ENCODE peak calls at places on chromosome 10, in four cellular contexts. A is OCI-LY7, G is mesenchymal stem cell, I is HFF-Myc. D is an unnamed sample.

GRCh38 chr10:21334891-21335696 is 190.4 kb downstream of the SKIDA1 start:
- DNase-seq in A (no peak), G (peak), I (peak), D (peak)

GRCh38 chr10:70430489-70431445 is 10.7 kb downstream of the NODAL start:
- DNase-seq in A (no peak), G (peak), I (no peak), D (peak)

GRCh38 chr10:133336131-133337078 is at the start of gene CALY:
- DNase-seq in A (no peak), G (no peak), I (no peak), D (peak)

GRCh38 chr10:31773749-31774148 is 154.9 kb downstream of the ARHGAP12 start:
- DNase-seq in I (no peak), G (no peak), A (no peak), D (no peak)

GRCh38 chr10:20622522-20623270 is 274.4 kb downstream of the NEBL start:
- DNase-seq in A (no peak), G (peak), I (no peak), D (peak)

GRCh38 chr10:35784751-35785150 is 142.7 kb upstream of the FZD8 start:
- DNase-seq in A (no peak), G (no peak), I (no peak), D (no peak)

GRCh38 chr10:34254596-34254995 is 560.5 kb downstream of the PARD3 start:
- DNase-seq in G (peak), A (no peak), I (no peak), D (no peak)

GRCh38 chr10:124059552-124059951 is 33.8 kb downstream of the CHST15 start:
- DNase-seq in G (no peak), A (no peak), I (no peak), D (no peak)

GRCh38 chr10:30459283-30459682 is 25.3 kb downstream of the MAP3K8 start:
- DNase-seq in A (no peak), G (no peak), I (no peak), D (peak)

GRCh38 chr10:48938281-48938680 is 1.4 kb downstream of the LRRC18 start:
- DNase-seq in A (no peak), G (no peak), I (no peak), D (no peak)

GRCh38 chr10:59002011-59002410 is 174.4 kb upstream of the PHYHIPL start:
- DNase-seq in A (no peak), I (no peak), G (no peak), D (peak)

GRCh38 chr10:88254091-88254490 is 329.0 kb downstream of the RNLS start:
- DNase-seq in G (peak), I (peak), A (no peak), D (no peak)

GRCh38 chr10:97854735-97855134 is 5.1 kb downstream of the GOLGA7B start:
- DNase-seq in G (no peak), I (no peak), A (no peak), D (no peak)

GRCh38 chr10:113754125-113754524 is 2.6 kb downstream of the PLEKHS1 start:
- DNase-seq in I (no peak), A (no peak), G (no peak), D (no peak)

GRCh38 chr10:70750156-70750703 is 34.9 kb downstream of the TBATA start:
- DNase-seq in A (no peak), G (no peak), I (no peak), D (no peak)

GRCh38 chr10:24457661-24458318 is 248.9 kb downstream of the KIAA1217 start:
- DNase-seq in G (peak), A (no peak), I (no peak), D (peak)

GRCh38 chr10:3398825-3399646 is 226.5 kb upstream of the PITRM1 start:
- DNase-seq in I (peak), A (no peak), G (no peak), D (no peak)

GRCh38 chr10:85642421-85643170 is 724.0 kb downstream of the GRID1 start:
- DNase-seq in G (peak), I (no peak), A (no peak), D (peak)

DNA sequence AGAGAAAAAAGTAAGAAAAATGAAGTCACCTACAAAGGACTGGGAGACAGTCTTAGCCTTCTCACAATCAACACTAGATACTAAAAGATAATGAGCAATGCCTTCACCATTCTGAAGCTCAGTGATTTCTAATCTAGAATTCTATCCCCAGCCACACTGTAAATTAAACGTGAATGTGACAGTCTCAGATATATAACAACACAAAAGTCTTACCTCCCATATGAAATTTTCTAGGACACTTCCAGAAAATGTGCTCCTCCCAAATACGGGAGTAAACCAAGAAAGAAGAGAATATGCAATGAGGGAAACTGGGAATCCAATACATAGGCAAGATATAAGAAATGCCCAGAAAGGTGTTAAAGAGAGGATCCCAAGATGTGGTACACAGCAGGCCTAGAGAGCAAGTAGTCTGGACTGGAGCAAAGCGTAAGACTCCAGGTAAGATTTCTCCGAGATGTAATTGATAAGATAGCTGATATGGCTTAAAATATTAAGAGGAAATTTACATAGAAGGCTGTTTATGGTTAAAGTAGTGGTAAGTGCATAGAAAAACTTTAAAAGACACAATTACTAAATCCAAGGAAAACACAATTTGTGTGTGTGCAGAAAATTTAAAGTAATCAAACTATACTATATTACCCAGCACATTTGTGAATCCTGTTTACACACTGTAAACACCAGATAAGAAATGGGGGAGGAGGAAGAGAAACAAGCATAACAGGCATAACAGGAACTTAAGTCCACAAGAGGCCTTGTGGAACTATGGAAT is 44.1 kb downstream of the SGMS1 start:
- DNase-seq in G (no peak), A (no peak), I (no peak), D (peak)
- H3K4me3 ChIP-seq in G (no peak), A (no peak), I (no peak), D (no peak)

GRCh38 chr10:44704616-44705015 is 206.5 kb upstream of the TMEM72 start:
- DNase-seq in G (no peak), I (no peak), A (no peak), D (no peak)

GRCh38 chr10:44706745-44707144 is 204.4 kb upstream of the TMEM72 start:
- DNase-seq in A (no peak), G (peak), I (peak), D (no peak)

GRCh38 chr10:44702531-44702930 is 208.6 kb upstream of the TMEM72 start:
- DNase-seq in I (no peak), G (no peak), A (no peak), D (no peak)

DNA sequence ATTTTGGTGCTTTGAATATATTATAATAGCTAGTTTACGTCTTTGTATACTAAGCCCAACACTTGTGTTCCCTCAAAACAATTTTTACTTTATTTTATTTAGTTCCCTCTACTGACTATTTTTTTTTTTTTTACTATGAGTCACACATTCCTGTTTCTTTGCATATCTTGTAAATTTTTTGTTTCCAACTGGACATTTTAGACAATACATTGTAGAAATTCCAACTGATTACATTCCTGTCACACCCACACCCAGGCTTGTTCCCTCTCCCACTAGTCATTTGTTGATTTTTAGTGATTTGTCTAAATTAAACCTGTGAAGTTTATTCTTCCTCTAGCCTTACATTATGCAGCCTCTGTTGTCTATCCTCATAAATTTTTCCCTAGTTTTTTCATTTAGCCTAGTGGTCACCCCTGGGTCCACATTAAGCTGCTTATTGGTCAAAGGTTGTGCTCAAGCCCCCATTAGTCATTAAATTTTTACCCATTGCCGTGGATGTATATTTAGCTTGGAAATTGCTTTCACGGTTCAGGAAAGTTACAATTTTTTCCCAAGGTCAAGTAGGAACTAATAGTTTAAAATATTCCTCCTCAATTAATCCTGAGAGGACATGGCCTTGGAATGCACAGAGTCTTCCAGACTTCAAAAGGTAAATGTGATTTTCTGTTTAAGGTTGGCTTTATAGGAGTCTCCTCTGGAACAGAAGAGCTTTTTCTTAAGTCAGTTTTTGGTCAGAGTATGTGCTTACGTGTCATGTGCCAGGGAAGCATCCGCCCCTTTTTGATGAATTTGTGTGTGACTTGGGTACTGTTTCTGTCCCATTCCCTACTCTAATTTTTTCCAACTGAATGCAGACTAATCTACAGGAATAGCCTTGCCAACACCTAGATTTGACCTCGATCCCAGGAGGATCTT is 207.6 kb upstream of the TMEM72 start:
- DNase-seq in G (peak), A (no peak), I (no peak), D (no peak)
- H3K4me3 ChIP-seq in G (no peak), A (no peak), I (no peak), D (no peak)

GRCh38 chr10:92692697-92693533 is 3.2 kb downstream of the HHEX start:
- DNase-seq in I (no peak), A (no peak), G (peak), D (no peak)
- H3K4me3 ChIP-seq in I (peak), A (no peak), G (no peak), D (peak)

GRCh38 chr10:96719850-96720421 is 378 bp downstream of the PIK3AP1 start:
- DNase-seq in A (peak), I (no peak), G (no peak), D (peak)

GRCh38 chr10:96719205-96719604 is 1.1 kb downstream of the PIK3AP1 start:
- DNase-seq in I (no peak), A (peak), G (no peak), D (no peak)

GRCh38 chr10:96720422-96721206 is at the start of gene PIK3AP1:
- DNase-seq in I (no peak), G (no peak), A (peak), D (peak)

GRCh38 chr10:96716396-96716795 is 3.9 kb downstream of the PIK3AP1 start:
- DNase-seq in G (no peak), A (no peak), I (no peak), D (no peak)

GRCh38 chr10:96718304-96718990 is 1.9 kb downstream of the PIK3AP1 start:
- DNase-seq in G (no peak), I (no peak), A (peak), D (no peak)
- H3K4me3 ChIP-seq in G (no peak), I (no peak), A (peak), D (no peak)

GRCh38 chr10:126264089-126265018 is 123.9 kb downstream of the ADAM12 start:
- DNase-seq in G (no peak), I (no peak), A (no peak), D (no peak)
- H3K4me3 ChIP-seq in G (no peak), I (no peak), A (no peak), D (no peak)

GRCh38 chr10:68870061-68870460 is 31.1 kb upstream of the DDX50 start:
- DNase-seq in I (no peak), G (no peak), A (no peak), D (no peak)

GRCh38 chr10:68871731-68872342 is 29.3 kb upstream of the DDX50 start:
- DNase-seq in G (peak), A (no peak), I (peak), D (no peak)

GRCh38 chr10:68870545-68871104 is 30.5 kb upstream of the DDX50 start:
- DNase-seq in A (no peak), G (no peak), I (no peak), D (no peak)

GRCh38 chr10:68869623-68870022 is 31.5 kb upstream of the DDX50 start:
- DNase-seq in I (no peak), A (no peak), G (no peak), D (no peak)

DNA sequence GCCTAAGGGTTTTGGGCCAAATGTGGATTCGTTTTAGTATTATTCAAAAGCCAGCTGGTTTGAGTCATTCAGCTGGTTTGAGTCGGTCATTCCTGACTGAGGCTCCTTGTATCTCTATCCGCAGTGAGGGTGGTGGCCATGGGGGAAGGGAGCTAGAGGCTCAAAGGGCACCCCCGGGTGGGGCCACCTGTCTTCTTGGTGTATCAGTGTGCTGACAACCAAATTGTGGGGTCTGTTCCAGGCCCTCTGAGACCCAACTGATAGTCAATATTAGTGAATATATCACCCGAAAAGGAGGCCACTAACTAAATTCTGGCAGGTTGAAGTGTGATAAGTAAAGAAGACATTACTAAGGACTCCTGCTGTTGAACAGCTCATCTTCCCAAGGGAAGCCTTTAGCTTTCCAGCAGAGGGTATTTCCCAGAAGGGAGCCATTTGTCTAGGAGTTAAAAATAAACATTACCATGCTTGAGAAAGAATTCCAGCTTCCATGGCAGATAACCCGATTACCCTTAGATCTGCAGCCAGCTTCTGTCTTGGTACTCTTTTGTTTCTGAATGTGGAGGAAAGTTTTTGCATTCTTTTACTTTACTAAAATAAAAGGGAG is 29.9 kb upstream of the DDX50 start:
- DNase-seq in A (no peak), I (no peak), G (peak), D (no peak)
- H3K4me3 ChIP-seq in A (no peak), I (no peak), G (no peak), D (no peak)

DNA sequence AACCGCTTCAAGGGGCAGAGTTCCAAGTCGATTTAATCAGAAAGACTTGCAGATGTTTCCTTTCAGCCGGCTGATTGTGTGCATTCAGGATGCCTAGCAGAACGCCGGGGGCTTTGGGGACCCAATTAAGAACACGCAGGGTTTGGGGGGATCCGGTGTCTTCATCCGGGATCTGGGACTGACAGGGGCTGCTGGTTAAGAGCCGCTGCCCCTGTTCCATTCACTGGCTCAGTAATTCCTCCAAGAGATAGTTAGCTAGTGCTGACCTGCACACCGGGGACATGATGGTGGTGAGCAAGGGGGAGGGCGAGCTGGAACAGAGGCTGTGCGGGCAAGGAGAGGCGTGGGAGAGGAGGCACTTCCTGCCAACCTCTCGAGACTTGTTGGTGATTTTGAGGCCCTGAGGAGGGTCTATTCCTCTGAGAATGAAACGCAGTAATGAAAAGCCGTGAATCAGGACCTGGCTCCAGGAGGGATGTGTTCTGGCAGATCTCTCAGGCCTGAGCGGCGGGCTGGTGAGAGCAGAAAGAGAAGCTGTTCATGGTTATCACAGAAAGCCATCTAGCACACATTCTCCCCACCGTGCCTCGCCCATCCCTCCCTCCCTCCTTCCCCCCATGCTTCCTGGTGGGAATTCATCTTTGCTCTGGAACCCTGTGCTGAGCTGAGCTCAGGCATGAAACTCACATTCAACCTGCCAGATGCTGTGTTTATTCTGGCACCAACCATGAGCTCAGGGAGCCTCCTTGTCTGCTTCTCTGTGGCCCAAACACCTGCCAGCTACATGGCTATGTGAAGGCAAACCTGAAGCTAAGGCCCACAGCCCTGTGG is 151.9 kb downstream of the CCDC3 start:
- DNase-seq in G (no peak), I (no peak), A (no peak), D (no peak)
- H3K4me3 ChIP-seq in G (no peak), I (no peak), A (no peak), D (no peak)

GRCh38 chr10:1673568-1674345 is 63.6 kb downstream of the ADARB2 start:
- DNase-seq in G (no peak), A (no peak), I (no peak), D (no peak)
- H3K4me3 ChIP-seq in G (no peak), A (no peak), I (no peak), D (no peak)

D was measured in Caco-2.